ENCODE peak calls at places on chromosome 17, in seven cellular contexts. M is WTC11, Z is GM12878, K is HEK293T, L is H1, B is HepG2, Y is K562. U is an unnamed sample.

GRCh38 chr17:50547736-50548083 is 736 bp downstream of the SPATA20 start:
- DNase-seq in M (no peak), Z (no peak), K (no peak), L (no peak), B (no peak), Y (no peak), U (no peak)

GRCh38 chr17:82000803-82001649 is 21.7 kb downstream of the CENPX start:
- DNase-seq in M (no peak), Z (no peak), K (no peak), L (peak), B (no peak), Y (no peak), U (no peak)

GRCh38 chr17:72125742-72126141 is 4.9 kb downstream of the SOX9 start:
- DNase-seq in M (no peak), Z (no peak), K (no peak), L (no peak), B (peak), Y (no peak), U (no peak)

GRCh38 chr17:44307387-44308186 is 814 bp upstream of the RUNDC3A start:
- DNase-seq in M (peak), Z (no peak), K (peak), L (peak), B (no peak), Y (no peak), U (no peak)

GRCh38 chr17:1460233-1460632 is 4.2 kb upstream of the CRK start:
- DNase-seq in M (no peak), Z (no peak), K (no peak), L (no peak), B (peak), Y (no peak), U (no peak)

GRCh38 chr17:916315-916714 is 63.3 kb downstream of the NXN start:
- DNase-seq in M (no peak), Z (no peak), K (no peak), L (no peak), B (no peak), Y (no peak), U (no peak)

GRCh38 chr17:55177159-55177913 is 87.4 kb upstream of the HLF start:
- DNase-seq in M (peak), Z (no peak), K (no peak), L (no peak), B (peak), Y (peak), U (no peak)

GRCh38 chr17:49106366-49107210 is 26.0 kb upstream of the B4GALNT2 start:
- DNase-seq in M (no peak), Z (no peak), K (no peak), L (no peak), B (peak), Y (peak), U (no peak)

GRCh38 chr17:62804822-62805221 is 3.3 kb downstream of the MARCHF10 start:
- DNase-seq in M (no peak), Z (no peak), K (no peak), L (no peak), B (no peak), Y (no peak), U (no peak)

GRCh38 chr17:11308550-11308949 is 67.5 kb downstream of the SHISA6 start:
- DNase-seq in M (no peak), Z (no peak), K (no peak), L (no peak), B (no peak), Y (no peak), U (no peak)

GRCh38 chr17:37219876-37220608 is 155.7 kb upstream of the C17orf78 start:
- DNase-seq in M (no peak), Z (no peak), K (no peak), L (no peak), B (no peak), Y (no peak), U (no peak)

GRCh38 chr17:43766413-43767052 is 7.9 kb upstream of the SOST start:
- DNase-seq in M (peak), Z (no peak), K (peak), L (peak), B (peak), Y (peak), U (peak)

GRCh38 chr17:45584092-45585036 is 93.8 kb upstream of the PLEKHM1 start:
- DNase-seq in M (peak), Z (no peak), K (peak), L (peak), B (peak), Y (peak), U (peak)

GRCh38 chr17:72126575-72127486 is 6.0 kb downstream of the SOX9 start:
- DNase-seq in M (no peak), Z (no peak), K (peak), L (no peak), B (peak), Y (no peak), U (peak)

GRCh38 chr17:59725691-59726090 is 18.2 kb downstream of the VMP1 start:
- DNase-seq in M (no peak), Z (no peak), K (no peak), L (no peak), B (peak), Y (no peak), U (no peak)

GRCh38 chr17:29388937-29389336 is 1.2 kb upstream of the TAOK1 start:
- DNase-seq in M (no peak), Z (no peak), K (no peak), L (no peak), B (no peak), Y (peak), U (no peak)

GRCh38 chr17:1644493-1645206 is 882 bp downstream of the SCARF1 start:
- DNase-seq in M (no peak), Z (peak), K (no peak), L (no peak), B (no peak), Y (no peak), U (no peak)

GRCh38 chr17:52158450-52159042 is at the start of gene CA10:
- DNase-seq in M (peak), Z (no peak), K (no peak), L (peak), B (no peak), Y (no peak), U (no peak)

GRCh38 chr17:179721-180379 is 1.6 kb downstream of the DOC2B start:
- DNase-seq in M (peak), Z (no peak), K (no peak), L (peak), B (no peak), Y (no peak), U (no peak)

GRCh38 chr17:41442772-41443171 is 2.0 kb upstream of the KRT38 start:
- DNase-seq in M (no peak), Z (no peak), K (no peak), L (no peak), B (no peak), Y (no peak), U (no peak)

GRCh38 chr17:2967515-2967914 is 95.9 kb downstream of the OR1D5 start:
- DNase-seq in M (no peak), Z (no peak), K (no peak), L (no peak), B (no peak), Y (no peak), U (no peak)

GRCh38 chr17:12631076-12631475 is 34.6 kb upstream of the MYOCD start:
- DNase-seq in M (no peak), Z (no peak), K (no peak), L (no peak), B (no peak), Y (no peak), U (no peak)

GRCh38 chr17:66123163-66123562 is 68.8 kb downstream of the CEP112 start:
- DNase-seq in M (no peak), Z (no peak), K (no peak), L (no peak), B (no peak), Y (no peak), U (peak)

GRCh38 chr17:510223-510917 is 157.8 kb upstream of the RPH3AL start:
- DNase-seq in M (no peak), Z (no peak), K (no peak), L (no peak), B (no peak), Y (no peak), U (no peak)

GRCh38 chr17:31309525-31309924 is 4.3 kb downstream of the EVI2B start:
- DNase-seq in M (no peak), Z (peak), K (no peak), L (no peak), B (no peak), Y (no peak), U (no peak)

GRCh38 chr17:57481901-57482300 is 225.6 kb downstream of the MSI2 start:
- DNase-seq in M (no peak), Z (no peak), K (no peak), L (no peak), B (no peak), Y (peak), U (no peak)

GRCh38 chr17:48595107-48595999 is 1.8 kb upstream of the HOXB5 start:
- DNase-seq in M (no peak), Z (no peak), K (no peak), L (no peak), B (no peak), Y (no peak), U (no peak)

GRCh38 chr17:20073056-20073979 is 64.2 kb downstream of the SPECC1 start:
- DNase-seq in M (no peak), Z (no peak), K (no peak), L (no peak), B (no peak), Y (peak), U (no peak)

GRCh38 chr17:67993998-67994361 is 2.3 kb downstream of the C17orf58 start:
- DNase-seq in M (no peak), Z (no peak), K (peak), L (peak), B (peak), Y (peak), U (no peak)

GRCh38 chr17:39745335-39746144 is 7.8 kb downstream of the GRB7 start:
- DNase-seq in M (no peak), Z (no peak), K (no peak), L (no peak), B (no peak), Y (no peak), U (no peak)
- TF ChIP-seq SP1 in M (no peak), Z (no peak), K (no peak), L (no peak), B (no peak), Y (no peak), U (no peak)

GRCh38 chr17:16419929-16420271 is 4.5 kb downstream of the TRPV2 start:
- DNase-seq in M (no peak), Z (no peak), K (no peak), L (no peak), B (no peak), Y (peak), U (no peak)
- TF ChIP-seq SP1 in M (no peak), Z (no peak), K (no peak), L (no peak), B (no peak), Y (no peak), U (peak)

DNA sequence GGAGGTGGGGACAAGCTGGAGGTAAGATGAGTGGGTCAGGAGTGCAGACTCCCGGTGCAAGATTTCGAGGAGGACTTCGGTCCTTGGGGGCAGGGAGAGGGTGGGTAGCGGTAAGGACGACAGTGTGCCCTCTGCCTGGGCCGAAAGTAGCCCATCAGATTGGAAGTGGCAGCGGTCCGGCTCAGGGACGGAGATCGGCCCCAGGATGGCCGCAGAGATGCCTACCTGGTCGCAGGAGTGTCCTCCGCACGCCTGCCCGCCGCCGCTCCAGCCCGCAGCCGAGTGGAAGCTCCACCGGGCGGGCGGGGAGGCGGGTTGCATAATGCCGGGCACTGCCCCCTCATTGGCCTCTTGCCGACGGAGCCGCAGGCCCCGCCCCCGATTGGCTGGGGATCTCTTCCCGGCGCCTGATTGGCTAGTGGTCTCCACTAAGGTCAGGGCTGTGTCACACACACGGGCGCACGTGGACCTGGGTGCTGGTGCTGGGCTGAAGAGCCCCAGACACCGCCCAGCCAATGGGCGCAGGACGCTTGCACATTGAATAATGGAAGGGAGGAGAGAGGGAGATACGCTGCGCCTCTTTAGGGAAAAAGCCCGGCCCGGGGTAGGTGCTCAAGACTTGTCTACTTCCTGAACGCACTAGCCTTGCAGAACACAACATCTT is at the start of gene PER1:
- DNase-seq in M (peak), Z (peak), K (peak), L (peak), B (peak), Y (peak), U (peak)
- TF ChIP-seq SP1 in M (peak), Z (peak), K (no peak), L (peak), B (peak), Y (peak), U (peak)

DNA sequence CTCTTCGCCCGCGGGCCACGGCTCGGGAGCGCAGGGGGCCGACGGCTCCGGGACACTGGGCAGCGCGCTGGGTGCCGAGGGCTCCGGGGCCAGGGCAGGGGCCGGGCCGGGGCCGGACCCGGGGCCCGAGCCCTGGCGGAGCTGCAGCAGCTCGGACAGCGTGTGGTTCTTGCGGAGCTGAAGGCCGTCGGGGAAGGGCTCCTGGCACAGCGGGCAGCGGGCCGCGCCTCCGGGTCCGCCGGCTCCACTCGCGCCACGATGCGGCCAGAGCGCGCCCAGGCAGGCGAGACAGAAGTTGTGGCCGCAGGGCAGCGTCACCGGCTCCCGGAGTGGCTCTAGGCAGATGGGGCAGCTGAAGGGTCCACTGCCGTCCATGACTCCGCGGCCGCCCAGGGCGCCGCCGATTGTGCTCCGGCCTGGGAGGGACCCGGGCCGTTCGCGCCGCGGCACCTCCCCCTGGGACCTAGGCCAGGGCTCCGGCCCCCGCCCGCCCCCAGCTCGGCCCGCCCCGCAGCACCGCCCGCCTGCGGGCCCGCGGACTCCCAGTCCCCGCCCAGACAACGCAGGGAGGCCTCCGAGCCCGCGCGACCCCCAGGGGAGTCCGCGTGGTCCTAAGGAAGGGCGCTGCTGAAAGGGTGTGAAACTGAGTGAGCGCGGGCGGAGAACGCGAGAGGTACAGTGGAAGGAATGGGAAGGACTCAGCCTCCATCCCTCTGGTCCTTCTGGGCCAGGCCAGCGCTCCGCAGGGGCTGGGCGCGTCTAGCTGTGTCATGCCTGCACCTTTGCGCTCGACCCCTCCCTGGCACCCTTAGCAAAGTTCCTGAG is at the start of gene TRIM47:
- DNase-seq in M (peak), Z (no peak), K (peak), L (peak), B (peak), Y (peak), U (no peak)
- TF ChIP-seq SP1 in M (no peak), Z (no peak), K (no peak), L (no peak), B (peak), Y (peak), U (no peak)

DNA sequence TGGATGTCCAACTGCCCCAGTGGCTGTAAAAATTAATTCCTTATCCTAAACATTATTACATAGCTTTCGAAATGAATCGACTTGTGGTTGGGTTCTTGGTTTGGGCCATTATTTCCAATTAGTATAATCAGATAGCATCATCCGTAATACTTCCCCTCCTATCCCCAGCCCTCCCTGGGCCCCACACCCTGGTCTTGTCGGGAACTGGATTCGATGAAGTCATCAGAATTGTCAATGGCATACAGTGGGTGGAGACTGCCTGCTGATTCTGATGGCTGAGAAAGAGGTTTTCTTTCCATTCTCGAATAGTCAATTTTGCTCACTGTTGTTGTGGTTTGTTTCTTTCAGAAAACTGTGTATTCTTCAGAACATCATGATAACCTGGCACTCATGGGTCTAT is 395.1 kb downstream of the SEC14L1 start:
- DNase-seq in M (no peak), Z (no peak), K (peak), L (no peak), B (no peak), Y (no peak), U (no peak)
- TF ChIP-seq SP1 in M (no peak), Z (no peak), K (no peak), L (no peak), B (no peak), Y (no peak), U (no peak)

DNA sequence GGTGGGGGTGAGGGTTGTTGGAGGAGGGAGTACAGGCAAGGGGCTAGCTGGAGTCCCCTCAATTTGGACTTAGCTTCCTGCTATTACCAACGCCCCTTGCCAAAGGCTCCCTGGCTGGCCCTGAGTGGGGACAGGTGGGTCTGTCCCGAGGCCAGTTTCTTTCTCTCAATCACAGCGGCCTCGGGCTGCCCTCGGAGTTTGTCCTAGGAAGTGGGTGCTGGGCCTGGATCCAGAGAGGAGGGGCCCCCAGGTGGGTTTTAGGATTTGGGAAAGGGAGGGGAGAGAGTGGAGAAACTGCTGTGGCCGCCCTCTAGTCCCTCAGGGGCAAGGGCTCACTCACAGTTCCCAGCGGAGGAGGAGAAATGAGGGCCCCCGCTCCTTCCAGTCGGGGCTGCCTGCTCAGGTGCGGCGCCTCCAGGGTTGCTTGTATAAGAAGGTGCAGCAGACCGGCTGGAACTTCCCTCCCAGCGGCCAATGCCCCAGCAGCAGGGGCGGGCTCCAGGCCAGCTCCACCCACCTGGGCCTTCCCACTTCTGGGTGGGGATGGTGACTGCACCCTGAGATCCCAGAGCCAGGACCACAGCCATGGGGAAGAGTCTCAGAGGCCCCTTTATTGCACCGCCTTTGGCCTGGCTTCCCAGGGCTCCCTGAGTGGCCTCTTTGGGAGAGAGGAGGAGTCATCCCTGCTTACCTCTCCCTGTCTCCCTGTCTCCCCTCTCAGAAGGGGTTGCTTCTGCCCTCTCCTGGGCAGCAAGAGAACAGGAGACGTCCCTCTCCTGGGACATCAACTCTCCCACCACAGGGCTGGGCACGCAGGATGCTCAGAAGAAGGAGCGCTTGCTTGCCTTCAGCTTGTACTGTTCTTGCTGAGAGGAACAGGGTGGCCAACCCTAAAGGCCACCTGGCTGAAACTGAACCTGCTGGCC is 112.0 kb upstream of the SMURF2 start:
- DNase-seq in M (peak), Z (no peak), K (peak), L (peak), B (peak), Y (peak), U (peak)
- TF ChIP-seq SP1 in M (peak), Z (no peak), K (no peak), L (no peak), B (peak), Y (peak), U (no peak)

DNA sequence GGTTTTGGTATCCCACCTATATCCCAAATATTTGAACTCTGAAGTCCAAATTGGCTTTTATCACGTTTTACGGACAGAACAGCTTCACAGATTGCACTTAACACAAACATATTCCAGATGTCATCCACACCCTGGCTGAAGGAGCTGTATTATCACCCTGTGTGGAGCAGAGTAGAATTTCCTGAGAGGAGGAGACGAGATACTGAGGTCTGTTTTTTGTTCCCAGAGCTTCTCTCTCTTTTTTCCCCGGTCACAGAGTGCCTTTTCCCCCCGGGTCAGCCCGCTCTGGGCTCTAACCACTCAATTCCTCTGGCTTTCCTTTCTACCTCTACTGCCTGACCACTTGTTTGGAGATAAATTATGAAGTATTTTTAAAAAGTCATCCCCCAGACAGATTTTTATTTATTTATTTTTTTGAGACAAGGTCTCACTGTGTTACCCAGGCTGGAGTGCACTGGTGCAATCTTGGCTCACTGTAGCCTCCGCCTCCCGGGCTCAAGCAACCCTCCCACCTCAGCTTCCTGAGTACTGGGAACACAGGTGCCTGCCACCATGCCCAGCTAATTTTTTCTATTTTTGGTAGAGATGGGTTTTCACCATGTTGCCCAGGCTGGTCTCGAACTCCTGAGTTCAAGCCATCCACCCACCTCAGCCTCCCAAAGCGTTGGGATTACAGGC is 30.7 kb downstream of the DNAH2 start:
- DNase-seq in M (no peak), Z (no peak), K (no peak), L (no peak), B (no peak), Y (no peak), U (no peak)
- TF ChIP-seq SP1 in M (no peak), Z (no peak), K (no peak), L (no peak), B (no peak), Y (no peak), U (no peak)